ENCODE peak calls at places on chromosome 13, in five cellular contexts. P, M, H, N and U are unnamed samples.

GRCh38 chr13:19597523-19597922 is 35.9 kb upstream of the MPHOSPH8 start:
- DNase-seq in N (no peak), P (peak), M (no peak), H (no peak), U (no peak)

GRCh38 chr13:93224545-93224944 is 2.1 kb upstream of the GPC6 start:
- DNase-seq in P (peak), M (no peak), H (peak), N (no peak), U (no peak)

GRCh38 chr13:110617326-110618072 is 2.2 kb downstream of the NAXD start:
- DNase-seq in N (no peak), H (no peak), P (peak), M (peak), U (no peak)

GRCh38 chr13:94384217-94384905 is 95.1 kb downstream of the DCT start:
- DNase-seq in N (no peak), M (no peak), P (no peak), H (no peak), U (no peak)

GRCh38 chr13:55199132-55199531 is 1941.6 kb upstream of the PRR20A start:
- DNase-seq in P (no peak), N (no peak), M (no peak), H (peak), U (no peak)

GRCh38 chr13:79481685-79482052 is 714 bp downstream of the NDFIP2 start:
- DNase-seq in P (no peak), M (no peak), H (no peak), N (no peak), U (no peak)

GRCh38 chr13:95497307-95497943 is 55.1 kb upstream of the CLDN10 start:
- DNase-seq in N (no peak), P (no peak), H (no peak), M (no peak), U (no peak)

GRCh38 chr13:31968473-31968872 is 63.1 kb upstream of the FRY start:
- DNase-seq in P (peak), M (no peak), N (no peak), H (no peak), U (no peak)

GRCh38 chr13:45374917-45375316 is 33.9 kb upstream of the TPT1 start:
- DNase-seq in N (no peak), P (peak), H (no peak), M (no peak), U (no peak)

GRCh38 chr13:22665531-22665930 is 515.2 kb upstream of the SGCG start:
- DNase-seq in P (no peak), M (no peak), H (no peak), N (no peak), U (no peak)

GRCh38 chr13:102768914-102769313 is 4.7 kb downstream of the TEX30 start:
- DNase-seq in H (no peak), M (no peak), P (no peak), N (no peak), U (no peak)

GRCh38 chr13:93771782-93772181 is 545.2 kb downstream of the GPC6 start:
- DNase-seq in M (no peak), N (no peak), H (no peak), P (peak), U (no peak)

GRCh38 chr13:28872427-28873176 is 52.5 kb downstream of the MTUS2 start:
- DNase-seq in M (no peak), N (no peak), P (no peak), H (peak), U (no peak)

GRCh38 chr13:30832377-30832776 is 73.7 kb upstream of the MEDAG start:
- DNase-seq in H (no peak), M (no peak), P (no peak), N (no peak), U (no peak)

GRCh38 chr13:20924758-20925394 is 22.3 kb upstream of the XPO4 start:
- DNase-seq in M (peak), N (no peak), P (peak), H (peak), U (peak)

GRCh38 chr13:48977973-48978372 is 2.3 kb downstream of the FNDC3A start:
- DNase-seq in M (no peak), N (no peak), H (no peak), P (peak), U (no peak)

GRCh38 chr13:28468520-28468915 is 26.4 kb downstream of the FLT1 start:
- DNase-seq in M (no peak), P (no peak), N (no peak), H (no peak), U (no peak)

GRCh38 chr13:20814224-20814910 is 40.6 kb upstream of the EEF1AKMT1 start:
- DNase-seq in P (peak), M (peak), N (peak), H (peak), U (peak)

GRCh38 chr13:28716511-28716910 is 2.3 kb downstream of the SLC46A3 start:
- DNase-seq in M (no peak), P (peak), N (no peak), H (peak), U (no peak)

GRCh38 chr13:98279473-98280175 is 102.6 kb upstream of the RNF113B start:
- DNase-seq in P (no peak), N (no peak), H (no peak), M (no peak), U (no peak)

GRCh38 chr13:83056269-83056668 is 826.0 kb downstream of the SLITRK1 start:
- DNase-seq in M (no peak), N (no peak), H (no peak), P (no peak), U (no peak)

GRCh38 chr13:101523732-101524131 is 71.3 kb downstream of the ITGBL1 start:
- DNase-seq in P (peak), H (no peak), N (peak), M (no peak), U (no peak)

GRCh38 chr13:31545616-31546015 is 193.7 kb upstream of the RXFP2 start:
- DNase-seq in N (no peak), P (no peak), H (no peak), M (no peak), U (no peak)

GRCh38 chr13:75757336-75757735 is 121.2 kb downstream of the LMO7 start:
- DNase-seq in H (no peak), P (no peak), N (no peak), M (no peak), U (no peak)

GRCh38 chr13:111323549-111323948 is 3.1 kb downstream of the TEX29 start:
- DNase-seq in M (peak), H (no peak), N (no peak), P (no peak), U (no peak)

GRCh38 chr13:111904166-111904565 is 162.8 kb upstream of the SOX1 start:
- DNase-seq in N (no peak), H (no peak), P (no peak), M (no peak), U (no peak)

GRCh38 chr13:83839158-83839557 is 43.1 kb downstream of the SLITRK1 start:
- DNase-seq in H (peak), M (no peak), P (no peak), N (no peak), U (no peak)

GRCh38 chr13:109873351-109874123 is 87.2 kb upstream of the IRS2 start:
- DNase-seq in H (peak), M (no peak), N (no peak), P (no peak), U (no peak)

GRCh38 chr13:29648760-29649159 is 53.3 kb upstream of the SLC7A1 start:
- DNase-seq in H (no peak), M (no peak), N (no peak), P (no peak), U (no peak)

GRCh38 chr13:21322304-21322965 is 136.7 kb downstream of the ZDHHC20 start:
- DNase-seq in M (no peak), P (no peak), N (no peak), H (no peak), U (no peak)

GRCh38 chr13:109789262-109789661 is 2.9 kb upstream of the IRS2 start:
- DNase-seq in N (no peak), P (no peak), H (no peak), M (no peak), U (no peak)

GRCh38 chr13:41596190-41596589 is 138.8 kb downstream of the RGCC start:
- DNase-seq in N (no peak), P (no peak), M (no peak), H (no peak), U (no peak)

GRCh38 chr13:59734393-59734792 is 429.3 kb downstream of the DIAPH3 start:
- DNase-seq in H (peak), P (no peak), M (no peak), N (no peak), U (no peak)

GRCh38 chr13:70457474-70457873 is 349.2 kb upstream of the KLHL1 start:
- DNase-seq in P (peak), N (no peak), M (no peak), H (no peak), U (no peak)

GRCh38 chr13:71306821-71307220 is 560.2 kb downstream of the DACH1 start:
- DNase-seq in P (no peak), N (no peak), M (no peak), H (peak), U (no peak)

GRCh38 chr13:44474122-44474910 is 100.7 kb downstream of the SERP2 start:
- DNase-seq in P (no peak), H (peak), M (no peak), N (no peak), U (no peak)

GRCh38 chr13:19781526-19781925 is 1.2 kb downstream of the PSPC1 start:
- DNase-seq in P (no peak), H (no peak), M (no peak), N (no peak), U (no peak)

GRCh38 chr13:78603240-78603947 is at the start of gene POU4F1:
- DNase-seq in P (no peak), N (no peak), H (peak), M (no peak), U (peak)

GRCh38 chr13:106480511-106480910 is 55.0 kb downstream of the EFNB2 start:
- DNase-seq in H (no peak), N (no peak), M (no peak), P (no peak), U (no peak)

GRCh38 chr13:22114630-22115311 is 443.9 kb downstream of the FGF9 start:
- DNase-seq in P (no peak), M (no peak), N (no peak), H (no peak), U (peak)

GRCh38 chr13:114046447-114046846 is 72.6 kb upstream of the C13orf46 start:
- DNase-seq in N (no peak), P (no peak), M (no peak), H (no peak), U (no peak)
- H3K27ac ChIP-seq in N (no peak), P (no peak), M (no peak), H (no peak), U (no peak)

GRCh38 chr13:81987159-81987558 is 1646.2 kb upstream of the SPRY2 start:
- DNase-seq in M (no peak), H (peak), P (no peak), N (no peak), U (no peak)
- H3K4me3 ChIP-seq in M (no peak), H (no peak), P (no peak), N (no peak), U (no peak)

DNA sequence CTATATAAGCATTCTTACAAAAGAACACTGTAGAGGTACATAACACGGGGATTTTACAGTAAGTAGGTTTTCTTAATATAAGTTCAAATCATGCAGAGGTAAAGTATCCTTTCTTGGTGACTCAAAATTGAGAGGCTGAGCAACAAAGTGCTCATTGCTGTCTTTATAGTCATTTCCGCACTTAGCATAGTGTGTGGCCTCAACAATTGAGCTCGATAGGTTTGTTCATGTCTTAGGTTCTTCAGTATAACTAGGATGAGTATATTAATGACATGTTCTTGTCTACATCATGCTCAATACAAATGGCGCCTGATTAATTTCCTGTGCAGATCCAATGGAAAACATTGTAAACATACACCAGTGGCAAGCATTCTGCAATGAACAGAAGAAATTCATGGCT is 1.4 kb downstream of the WDFY2 start:
- DNase-seq in M (no peak), P (peak), N (no peak), H (no peak), U (no peak)
- H3K27ac ChIP-seq in M (no peak), P (peak), N (no peak), H (no peak), U (peak)

GRCh38 chr13:99955747-99956472 is 15.7 kb downstream of the ZIC5 start:
- DNase-seq in H (peak), N (no peak), M (peak), P (peak), U (no peak)
- H3K4me3 ChIP-seq in H (peak), N (peak), M (no peak), P (peak), U (peak)

GRCh38 chr13:25840931-25841330 is 210.9 kb downstream of the SHISA2 start:
- DNase-seq in M (no peak), N (no peak), H (peak), P (no peak), U (no peak)

GRCh38 chr13:25843692-25844091 is 208.1 kb downstream of the SHISA2 start:
- DNase-seq in N (no peak), P (no peak), H (no peak), M (no peak), U (no peak)

GRCh38 chr13:25836709-25837316 is 215.0 kb downstream of the SHISA2 start:
- DNase-seq in P (no peak), H (peak), N (no peak), M (no peak), U (no peak)

GRCh38 chr13:25839356-25839755 is 212.5 kb downstream of the SHISA2 start:
- DNase-seq in H (no peak), N (no peak), P (no peak), M (no peak), U (no peak)

DNA sequence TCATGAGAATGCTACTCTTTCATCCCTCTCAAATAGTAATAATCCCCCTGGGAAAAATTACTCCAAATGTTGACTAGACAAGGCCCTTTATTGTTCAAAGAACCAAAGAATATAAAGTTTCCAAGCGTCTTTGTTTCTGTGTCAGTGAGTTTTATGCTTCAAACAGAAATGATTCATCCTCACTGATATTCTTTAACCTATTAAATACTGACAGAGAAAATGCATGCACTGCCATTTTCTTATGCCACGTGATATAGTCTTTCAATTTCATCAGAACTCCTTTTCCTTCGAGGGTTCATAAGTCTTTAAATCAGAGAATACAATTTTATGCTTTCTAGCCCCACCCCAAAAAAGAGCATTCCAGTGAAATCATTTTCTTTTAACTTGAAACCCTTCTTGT is 211.6 kb downstream of the SHISA2 start:
- DNase-seq in M (no peak), N (no peak), P (no peak), H (no peak), U (no peak)
- H3K27ac ChIP-seq in M (no peak), N (no peak), P (no peak), H (no peak), U (no peak)

DNA sequence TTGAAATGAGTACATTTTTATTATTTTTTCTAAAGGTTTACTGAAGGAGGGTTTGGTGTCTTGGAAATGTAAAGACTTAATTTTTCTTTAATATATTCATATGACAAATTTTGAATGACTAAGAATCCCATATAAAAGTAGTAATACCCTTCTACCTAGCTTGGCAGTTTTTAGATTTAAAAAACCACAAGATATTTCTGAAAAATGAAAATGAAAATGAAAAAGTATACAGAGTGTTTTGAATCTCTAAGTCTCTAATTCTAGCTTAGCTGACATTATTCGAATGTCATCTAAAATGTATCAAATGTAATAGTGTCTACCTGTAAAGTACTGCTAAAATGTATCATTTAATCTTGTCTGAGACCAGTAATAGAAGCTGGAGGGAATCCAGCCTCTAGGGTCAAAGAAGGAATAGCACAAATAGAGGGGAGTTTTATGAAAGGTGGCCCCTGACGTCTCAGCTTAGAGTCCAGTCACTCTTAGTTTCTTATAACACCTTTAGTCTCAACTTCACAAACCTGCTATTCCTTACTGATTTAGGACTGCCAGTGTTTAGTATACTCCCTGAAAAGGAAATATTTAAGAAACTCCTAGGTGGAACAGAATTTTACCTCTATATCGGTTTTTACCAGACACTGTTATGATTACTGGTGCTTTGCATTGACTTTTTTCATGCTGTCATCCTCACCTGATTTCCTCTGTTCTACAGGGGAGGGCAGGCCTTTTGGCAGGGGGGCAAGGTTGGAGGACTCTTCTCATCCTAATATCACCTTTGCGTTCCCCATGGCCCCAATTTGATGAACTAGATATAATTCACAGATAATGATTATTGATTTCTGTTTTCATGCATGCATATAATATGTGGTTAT is 16.2 kb upstream of the MIR17HG start:
- DNase-seq in M (no peak), P (no peak), H (no peak), N (no peak), U (no peak)
- H3K4me3 ChIP-seq in M (no peak), P (no peak), H (no peak), N (no peak), U (no peak)